ENCODE peak calls at places on chromosomes 4 and X, in ten cellular contexts. S, E, W, O, A, B, R, K, F and N are unnamed samples.

GRCh38 chr4:149441338-149441737 is 374.3 kb downstream of the IQCM start:
- DNase-seq in S (peak; percentile 61), E (no peak), W (no peak), O (no peak), A (no peak), B (no peak), R (peak; percentile 65), K (peak; percentile 16), F (no peak), N (no peak)

GRCh38 chr4:189001971-189002450 is 862.8 kb downstream of the TRIML1 start:
- DNase-seq in S (no peak), E (no peak), W (no peak), O (no peak), A (no peak), B (no peak), R (no peak), K (no peak), F (peak; percentile 50), N (no peak)

GRCh38 chr4:166301266-166301665 is 428.2 kb downstream of the TLL1 start:
- DNase-seq in S (no peak), E (no peak), W (no peak), O (no peak), A (no peak), B (no peak), R (peak; percentile 3), K (no peak), F (no peak), N (no peak)

GRCh38 chrX:154039577-154039976 is 19.9 kb upstream of the IRAK1 start:
- DNase-seq in S (no peak), E (no peak), W (no peak), O (no peak), A (no peak), B (no peak), R (no peak), K (no peak), F (no peak), N (no peak)

GRCh38 chr4:152585036-152585439 is 49.1 kb upstream of the FBXW7 start:
- DNase-seq in S (no peak), E (no peak), W (no peak), O (no peak), A (no peak), B (no peak), R (no peak), K (no peak), F (no peak), N (no peak)

GRCh38 chr4:27084685-27085356 is 224.2 kb downstream of the STIM2 start:
- DNase-seq in S (peak; percentile 15), E (no peak), W (peak; percentile 27), O (peak; percentile 77), A (peak; percentile 83), B (no peak), R (no peak), K (no peak), F (peak; percentile 87), N (peak; percentile 50)

GRCh38 chrX:24424948-24425347 is 40.1 kb upstream of the PDK3 start:
- DNase-seq in S (no peak), E (no peak), W (peak; percentile 53), O (no peak), A (no peak), B (no peak), R (peak; percentile 39), K (no peak), F (no peak), N (no peak)

GRCh38 chr4:26441771-26442170 is 48.5 kb downstream of the CCKAR start:
- DNase-seq in S (no peak), E (no peak), W (no peak), O (no peak), A (no peak), B (no peak), R (no peak), K (no peak), F (no peak), N (no peak)

GRCh38 chr4:162131256-162131655 is 32.5 kb downstream of the FSTL5 start:
- DNase-seq in S (peak; percentile 5), E (no peak), W (no peak), O (no peak), A (no peak), B (no peak), R (no peak), K (no peak), F (no peak), N (no peak)

GRCh38 chr4:144709159-144709558 is 63.2 kb downstream of the HHIP start:
- DNase-seq in S (peak; percentile 46), E (peak; percentile 93), W (no peak), O (no peak), A (no peak), B (no peak), R (peak; percentile 47), K (no peak), F (no peak), N (no peak)

GRCh38 chrX:44223150-44223549 is 120.3 kb downstream of the EFHC2 start:
- DNase-seq in S (peak; percentile 78), E (peak; percentile 10), W (no peak), O (no peak), A (no peak), B (no peak), R (peak; percentile 42), K (no peak), F (no peak), N (no peak)

GRCh38 chrX:121455890-121456289 is 408.5 kb downstream of the GLUD2 start:
- DNase-seq in S (peak; percentile 55), E (no peak), W (no peak), O (no peak), A (no peak), B (no peak), R (no peak), K (no peak), F (no peak), N (no peak)

GRCh38 chrX:148556498-148556897 is 56.1 kb downstream of the AFF2 start:
- DNase-seq in S (no peak), E (no peak), W (no peak), O (no peak), A (no peak), B (no peak), R (no peak), K (no peak), F (no peak), N (no peak)

GRCh38 chrX:148555101-148555500 is 54.7 kb downstream of the AFF2 start:
- DNase-seq in S (no peak), E (no peak), W (no peak), O (no peak), A (no peak), B (no peak), R (no peak), K (no peak), F (no peak), N (no peak)

GRCh38 chrX:148552775-148553174 is 52.4 kb downstream of the AFF2 start:
- DNase-seq in S (no peak), E (no peak), W (no peak), O (no peak), A (no peak), B (no peak), R (no peak), K (no peak), F (no peak), N (no peak)
- TF ChIP-seq CTCF in S (peak; percentile 2), E (peak; percentile 36), W (no peak), O (peak; percentile 56), A (no peak), B (no peak), R (peak; percentile 22), K (no peak), F (no peak), N (peak; percentile 44)

DNA sequence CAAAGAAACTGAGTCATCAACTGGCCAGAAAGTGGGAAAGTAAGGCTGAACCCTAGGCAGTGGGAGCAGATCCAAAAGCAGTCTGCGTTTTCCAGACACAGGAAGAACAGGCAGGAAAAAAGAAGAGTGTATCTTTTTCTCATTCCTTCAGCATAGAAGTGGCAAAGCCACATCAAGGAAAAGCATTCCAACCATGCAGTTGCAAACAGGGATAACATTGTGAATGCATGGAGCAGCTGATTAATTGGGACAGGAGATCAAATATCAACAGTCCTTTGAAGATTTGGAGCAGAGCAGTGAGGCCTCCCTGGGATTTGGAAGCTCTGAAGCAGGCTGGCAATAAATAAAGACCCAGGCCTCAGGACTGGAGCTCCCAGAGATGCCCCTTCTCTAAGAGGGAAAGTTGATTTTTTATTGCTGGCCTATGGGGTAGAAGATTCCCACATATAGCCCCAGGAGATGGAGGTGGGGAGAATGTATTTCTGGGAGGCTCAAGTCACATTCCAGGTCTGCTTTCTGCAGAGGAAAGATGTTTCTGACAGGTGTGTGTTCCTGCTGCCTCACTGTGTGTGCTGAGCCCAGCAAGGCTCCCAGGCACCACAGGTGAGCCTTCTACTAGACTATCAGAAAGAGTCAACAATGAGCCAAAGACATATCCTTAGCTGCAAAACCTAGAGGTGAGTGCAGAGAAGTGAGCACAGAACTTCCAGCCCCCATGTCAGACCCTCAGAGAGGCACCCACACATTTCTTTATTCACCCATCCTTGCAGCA is 222.5 kb downstream of the RAB28 start:
- DNase-seq in S (no peak), E (no peak), W (no peak), O (no peak), A (no peak), B (no peak), R (peak; percentile 15), K (no peak), F (no peak), N (no peak)
- TF ChIP-seq CTCF in S (no peak), E (no peak), W (no peak), O (no peak), A (no peak), B (no peak), R (no peak), K (no peak), F (no peak), N (no peak)

DNA sequence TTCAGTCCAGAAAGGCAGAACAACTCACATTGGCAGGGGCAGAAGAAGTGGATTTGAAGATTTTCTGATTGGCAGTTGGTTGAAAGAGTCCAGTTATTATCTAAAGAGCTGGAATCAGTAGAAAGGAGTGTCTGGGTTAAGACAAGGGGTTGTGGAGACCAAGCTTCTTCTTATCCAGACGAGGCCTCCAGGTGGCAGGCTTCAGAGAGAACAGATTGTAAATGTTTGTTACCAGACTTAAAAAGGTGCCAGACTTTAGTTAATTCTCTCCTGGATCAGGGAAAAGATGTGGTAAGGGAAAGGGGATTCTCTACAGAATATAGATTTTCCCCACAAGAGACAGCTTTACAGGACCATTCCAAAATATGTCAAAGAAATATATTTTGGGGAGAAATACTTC is 36.7 kb upstream of the TLR3 start:
- DNase-seq in S (no peak), E (no peak), W (no peak), O (no peak), A (no peak), B (no peak), R (no peak), K (no peak), F (no peak), N (no peak)
- TF ChIP-seq CTCF in S (peak; percentile 29), E (no peak), W (no peak), O (no peak), A (no peak), B (no peak), R (no peak), K (no peak), F (no peak), N (peak; percentile 36)

DNA sequence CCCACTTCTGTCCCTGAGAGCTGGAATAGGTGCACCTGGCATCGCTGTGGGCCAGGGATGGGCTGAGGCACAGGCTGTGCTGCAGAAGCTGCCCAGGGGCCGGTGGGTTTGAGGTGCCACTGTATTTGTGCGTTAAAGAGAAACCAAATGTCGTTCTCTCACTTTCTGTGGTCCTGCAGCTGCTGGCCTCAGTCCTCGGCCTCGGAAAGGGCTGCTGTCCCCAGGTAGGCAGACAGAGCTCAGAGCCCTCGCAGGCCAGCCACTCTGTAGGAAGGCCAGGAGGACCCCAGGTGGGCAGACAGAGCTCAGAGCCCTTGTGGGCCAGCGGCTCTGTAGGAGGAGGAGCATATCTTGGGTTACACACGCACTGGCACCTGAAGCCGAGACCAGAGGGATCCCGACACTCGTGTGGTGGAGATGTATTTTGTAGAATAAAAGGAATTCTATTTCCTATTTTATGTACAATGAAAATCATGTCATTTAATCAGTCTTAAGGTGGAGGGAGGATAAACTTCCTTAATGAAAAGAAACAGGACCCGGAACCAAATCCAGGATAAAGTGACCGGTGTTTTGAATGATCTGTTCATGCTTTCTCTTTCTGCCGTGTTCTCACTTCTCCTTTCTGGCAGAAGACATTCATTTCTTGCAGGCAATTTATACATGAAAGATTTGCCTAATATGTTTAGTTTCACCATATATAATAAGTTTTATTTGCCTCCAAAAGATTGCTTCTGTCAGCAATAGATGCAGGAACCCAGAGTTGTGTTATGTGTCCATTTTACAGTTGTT is 54.4 kb upstream of the HGFAC start:
- DNase-seq in S (peak; percentile 13), E (no peak), W (no peak), O (no peak), A (peak; percentile 82), B (no peak), R (no peak), K (no peak), F (peak; percentile 39), N (no peak)
- TF ChIP-seq CTCF in S (no peak), E (no peak), W (no peak), O (no peak), A (no peak), B (no peak), R (no peak), K (no peak), F (no peak), N (no peak)